ENCODE peak calls at places on chromosomes 16 and 17, in ten cellular contexts. Q is adrenal gland, U is BJ, L is AG09309, V is breast epithelium, N is lower leg skin, F is cardiac muscle cell, O is uterus, M is left ventricle myocardium inferior, I is A549. Z is an unnamed sample.

GRCh38 chr17:82216301-82217119 is 3.9 kb upstream of the CCDC57 start:
- DNase-seq in N (peak), V (no peak), I (peak), Q (peak), O (no peak), M (peak), L (peak), F (peak), U (no peak), Z (peak)

GRCh38 chr17:82134101-82134500 is 36.1 kb upstream of the FASN start:
- DNase-seq in F (no peak), I (no peak), N (peak), U (no peak), M (no peak), Q (no peak), L (no peak), V (peak), O (no peak), Z (peak)

GRCh38 chr17:50143461-50144176 is 6.9 kb downstream of the PPP1R9B start:
- DNase-seq in M (no peak), O (no peak), N (no peak), F (no peak), V (no peak), L (no peak), Q (no peak), U (no peak), I (no peak), Z (no peak)

GRCh38 chr16:88331989-88332920 is 50.5 kb upstream of the ZNF469 start:
- DNase-seq in U (peak), L (peak), V (peak), O (peak), I (peak), F (peak), N (peak), Q (peak), M (no peak), Z (peak)

GRCh38 chr17:15942207-15942833 is 2.6 kb upstream of the ADORA2B start:
- DNase-seq in F (no peak), N (no peak), O (no peak), U (no peak), L (no peak), V (no peak), M (peak), I (no peak), Q (no peak), Z (peak)

GRCh38 chr17:29566473-29567361 is at the start of gene ABHD15:
- DNase-seq in O (peak), N (peak), V (peak), L (no peak), Q (peak), U (no peak), F (peak), M (peak), I (peak), Z (peak)

GRCh38 chr16:50381679-50382440 is 13.1 kb upstream of the BRD7 start:
- DNase-seq in F (no peak), V (no peak), N (no peak), U (no peak), O (no peak), I (no peak), L (no peak), M (no peak), Q (no peak), Z (no peak)

GRCh38 chr16:50274771-50275415 is 8.5 kb downstream of the ADCY7 start:
- DNase-seq in M (no peak), N (no peak), V (no peak), O (no peak), L (no peak), F (no peak), I (no peak), Q (no peak), U (no peak), Z (no peak)

GRCh38 chr16:70730944-70731343 is 45.1 kb upstream of the MTSS2 start:
- DNase-seq in L (no peak), M (peak), U (no peak), V (no peak), Q (no peak), F (no peak), N (no peak), I (no peak), O (no peak), Z (no peak)

GRCh38 chr17:67151717-67152116 is 93.3 kb downstream of the HELZ start:
- DNase-seq in O (no peak), F (peak), U (peak), L (no peak), M (no peak), V (no peak), I (peak), Q (no peak), N (no peak), Z (peak)

GRCh38 chr16:72210571-72210970 is 38.6 kb upstream of the PMFBP1 start:
- DNase-seq in F (no peak), Q (no peak), U (no peak), N (no peak), V (no peak), I (no peak), M (no peak), O (no peak), L (no peak), Z (no peak)

GRCh38 chr16:87361916-87362619 is 21.5 kb downstream of the FBXO31 start:
- DNase-seq in F (no peak), L (no peak), O (no peak), I (no peak), V (no peak), N (no peak), Q (no peak), U (no peak), M (no peak), Z (no peak)

GRCh38 chr17:15230866-15231265 is 34.3 kb downstream of the PMP22 start:
- DNase-seq in O (no peak), V (no peak), Q (no peak), L (no peak), F (no peak), N (no peak), I (no peak), M (no peak), U (no peak), Z (no peak)

GRCh38 chr17:48546187-48546923 is 1.4 kb upstream of the HOXB2 start:
- DNase-seq in O (no peak), I (no peak), Q (peak), N (no peak), M (no peak), L (no peak), F (peak), V (no peak), U (no peak), Z (no peak)
- H3K4me3 ChIP-seq in O (no peak), I (no peak), Q (peak), N (no peak), M (peak), L (no peak), F (peak), V (peak), U (no peak), Z (no peak)

GRCh38 chr17:64205804-64206203 is 57.3 kb downstream of the TEX2 start:
- DNase-seq in V (no peak), M (no peak), I (no peak), N (no peak), U (no peak), O (no peak), L (no peak), Q (no peak), F (no peak), Z (no peak)

GRCh38 chr17:64203630-64204029 is 59.4 kb downstream of the TEX2 start:
- DNase-seq in L (no peak), U (no peak), F (no peak), O (no peak), M (no peak), N (no peak), Q (no peak), I (no peak), V (no peak), Z (no peak)

GRCh38 chr17:64198711-64199110 is 64.3 kb downstream of the TEX2 start:
- DNase-seq in N (no peak), I (no peak), M (no peak), F (no peak), V (no peak), U (no peak), Q (no peak), L (no peak), O (no peak), Z (no peak)

GRCh38 chr17:64200080-64201042 is 62.7 kb downstream of the TEX2 start:
- DNase-seq in N (no peak), Q (no peak), O (no peak), F (peak), M (no peak), L (no peak), U (no peak), I (no peak), V (no peak), Z (peak)

DNA sequence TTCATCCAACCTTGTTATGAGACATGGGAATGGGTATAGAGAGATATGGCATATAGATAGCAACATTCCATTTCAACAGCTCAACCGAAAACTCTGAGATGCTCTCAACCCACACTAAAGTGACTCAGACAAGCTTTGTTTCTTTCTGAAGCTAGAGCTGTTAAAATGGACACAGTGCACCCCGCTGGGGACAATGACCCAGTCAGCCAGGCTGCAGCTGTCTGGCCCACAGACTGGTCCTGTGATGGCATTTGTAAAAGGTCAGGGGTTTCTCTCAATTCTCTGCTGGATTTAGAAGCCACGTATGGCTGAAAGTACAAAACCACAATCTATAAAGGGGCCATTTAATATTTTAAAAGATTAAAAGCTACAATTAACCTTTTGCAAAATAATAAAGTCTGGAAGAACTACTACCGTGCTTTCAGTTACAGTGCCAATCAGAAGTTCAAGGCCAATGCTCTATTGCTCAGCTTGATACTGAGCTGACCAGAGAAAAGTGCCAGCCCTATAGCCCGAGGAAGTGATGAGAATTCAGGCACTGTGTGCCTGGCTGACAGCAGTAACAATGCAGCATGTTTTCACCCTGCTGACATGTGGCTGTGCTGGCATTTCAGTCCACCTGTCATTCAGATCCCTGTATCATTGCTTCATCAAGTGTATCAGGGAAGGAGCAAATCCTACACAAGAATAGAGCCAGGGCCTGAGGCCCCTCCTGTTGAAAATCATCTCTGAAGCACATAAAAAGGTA is 60.2 kb downstream of the TEX2 start:
- DNase-seq in F (peak), V (no peak), L (no peak), I (no peak), Q (peak), M (no peak), O (no peak), N (no peak), U (no peak), Z (peak)
- TF ChIP-seq CTCF in F (no peak), V (no peak), L (peak), I (no peak), Q (no peak), M (no peak), O (no peak), N (no peak), U (no peak), Z (no peak)

DNA sequence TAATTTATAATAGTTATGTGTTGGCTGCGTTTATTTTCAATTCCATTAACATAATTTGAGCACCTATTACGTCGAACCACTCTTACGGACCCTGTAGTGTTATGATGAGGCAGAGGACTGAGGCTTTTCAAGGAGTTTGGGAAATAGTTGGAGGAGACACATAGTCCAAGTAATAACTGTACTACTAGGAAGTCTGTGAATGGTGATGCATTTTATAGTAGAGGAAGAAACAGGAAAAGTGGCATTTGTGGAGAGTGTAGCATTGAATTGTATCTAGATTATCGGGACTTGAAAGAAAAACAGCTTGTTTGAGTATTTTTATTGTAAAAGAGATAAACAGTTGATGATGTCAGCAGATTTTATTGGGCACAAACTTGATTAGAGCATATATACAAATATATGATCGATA is 1.7 kb downstream of the NFATC3 start:
- DNase-seq in Q (no peak), U (no peak), I (no peak), F (no peak), V (no peak), M (no peak), O (no peak), L (no peak), N (no peak), Z (no peak)
- H3K4me3 ChIP-seq in Q (peak), U (peak), I (peak), F (peak), V (peak), M (peak), O (peak), L (peak), N (peak), Z (peak)

GRCh38 chr17:76056882-76057281 is 15.4 kb downstream of the SRP68 start:
- DNase-seq in U (no peak), N (no peak), F (no peak), Q (no peak), M (no peak), I (no peak), L (no peak), O (no peak), V (no peak), Z (peak)
- TF ChIP-seq CTCF in U (no peak), N (no peak), F (no peak), Q (no peak), M (no peak), I (no peak), L (no peak), O (no peak), V (no peak), Z (peak)